ENCODE peak calls at places on chromosomes 1 and 21, in seven cellular contexts. One of them, this sample, is unnamed.

GRCh38 chr1:187744665-187745064 is 915.9 kb downstream of the PLA2G4A start:
- DNase-seq in psoas muscle: no peak
- DNase-seq in activated naive CD4-positive, alpha-beta T cell treated with anti-CD3 and anti-CD28 coated beads, Interleukin-2, amount 10 ng/mL, durations not matched to agents 7 days and 5 days: no peak
- DNase-seq in non-pigmented ciliary epithelial cell: no peak
- DNase-seq in transverse colon: no peak
- DNase-seq in GM13977: peak
- DNase-seq in cardiac muscle cell: no peak
- DNase-seq in this sample: no peak

GRCh38 chr21:44296103-44296519 is 3.7 kb upstream of the PFKL start:
- DNase-seq in psoas muscle: no peak
- DNase-seq in activated naive CD4-positive, alpha-beta T cell treated with anti-CD3 and anti-CD28 coated beads, Interleukin-2, amount 10 ng/mL, durations not matched to agents 7 days and 5 days: no peak
- DNase-seq in non-pigmented ciliary epithelial cell: no peak
- DNase-seq in transverse colon: no peak
- DNase-seq in GM13977: no peak
- DNase-seq in cardiac muscle cell: no peak
- DNase-seq in this sample: no peak

GRCh38 chr21:26715878-26716506 is 129.2 kb downstream of the ADAMTS1 start:
- DNase-seq in psoas muscle: no peak
- DNase-seq in activated naive CD4-positive, alpha-beta T cell treated with anti-CD3 and anti-CD28 coated beads, Interleukin-2, amount 10 ng/mL, durations not matched to agents 7 days and 5 days: peak
- DNase-seq in non-pigmented ciliary epithelial cell: no peak
- DNase-seq in transverse colon: peak
- DNase-seq in GM13977: peak
- DNase-seq in cardiac muscle cell: peak
- DNase-seq in this sample: peak

GRCh38 chr1:24945354-24946326 is 15.6 kb upstream of the RUNX3 start:
- DNase-seq in psoas muscle: no peak
- DNase-seq in activated naive CD4-positive, alpha-beta T cell treated with anti-CD3 and anti-CD28 coated beads, Interleukin-2, amount 10 ng/mL, durations not matched to agents 7 days and 5 days: no peak
- DNase-seq in non-pigmented ciliary epithelial cell: no peak
- DNase-seq in transverse colon: no peak
- DNase-seq in GM13977: no peak
- DNase-seq in cardiac muscle cell: no peak
- DNase-seq in this sample: no peak

GRCh38 chr1:54485417-54485816 is 62.6 kb upstream of the ACOT11 start:
- DNase-seq in psoas muscle: no peak
- DNase-seq in activated naive CD4-positive, alpha-beta T cell treated with anti-CD3 and anti-CD28 coated beads, Interleukin-2, amount 10 ng/mL, durations not matched to agents 7 days and 5 days: no peak
- DNase-seq in non-pigmented ciliary epithelial cell: no peak
- DNase-seq in transverse colon: no peak
- DNase-seq in GM13977: no peak
- DNase-seq in cardiac muscle cell: no peak
- DNase-seq in this sample: no peak

GRCh38 chr1:164363980-164364379 is 195.0 kb upstream of the PBX1 start:
- DNase-seq in psoas muscle: no peak
- DNase-seq in activated naive CD4-positive, alpha-beta T cell treated with anti-CD3 and anti-CD28 coated beads, Interleukin-2, amount 10 ng/mL, durations not matched to agents 7 days and 5 days: no peak
- DNase-seq in non-pigmented ciliary epithelial cell: no peak
- DNase-seq in transverse colon: no peak
- DNase-seq in GM13977: no peak
- DNase-seq in cardiac muscle cell: no peak
- DNase-seq in this sample: no peak

GRCh38 chr1:93222987-93223675 is 42.6 kb downstream of the CCDC18 start:
- DNase-seq in psoas muscle: no peak
- DNase-seq in activated naive CD4-positive, alpha-beta T cell treated with anti-CD3 and anti-CD28 coated beads, Interleukin-2, amount 10 ng/mL, durations not matched to agents 7 days and 5 days: no peak
- DNase-seq in non-pigmented ciliary epithelial cell: no peak
- DNase-seq in transverse colon: no peak
- DNase-seq in GM13977: no peak
- DNase-seq in cardiac muscle cell: no peak
- DNase-seq in this sample: no peak

GRCh38 chr1:228735871-228736586 is 750 bp downstream of the RHOU start:
- DNase-seq in psoas muscle: peak
- DNase-seq in activated naive CD4-positive, alpha-beta T cell treated with anti-CD3 and anti-CD28 coated beads, Interleukin-2, amount 10 ng/mL, durations not matched to agents 7 days and 5 days: peak
- DNase-seq in non-pigmented ciliary epithelial cell: no peak
- DNase-seq in transverse colon: peak
- DNase-seq in GM13977: no peak
- DNase-seq in cardiac muscle cell: peak
- DNase-seq in this sample: peak

GRCh38 chr21:30800605-30801004 is 12.5 kb downstream of the KRTAP8-1 start:
- DNase-seq in psoas muscle: no peak
- DNase-seq in activated naive CD4-positive, alpha-beta T cell treated with anti-CD3 and anti-CD28 coated beads, Interleukin-2, amount 10 ng/mL, durations not matched to agents 7 days and 5 days: no peak
- DNase-seq in non-pigmented ciliary epithelial cell: no peak
- DNase-seq in transverse colon: no peak
- DNase-seq in GM13977: no peak
- DNase-seq in cardiac muscle cell: no peak
- DNase-seq in this sample: no peak

GRCh38 chr1:40782371-40782956 is 1.1 kb upstream of the KCNQ4 start:
- DNase-seq in psoas muscle: peak
- DNase-seq in activated naive CD4-positive, alpha-beta T cell treated with anti-CD3 and anti-CD28 coated beads, Interleukin-2, amount 10 ng/mL, durations not matched to agents 7 days and 5 days: no peak
- DNase-seq in non-pigmented ciliary epithelial cell: no peak
- DNase-seq in transverse colon: peak
- DNase-seq in GM13977: no peak
- DNase-seq in cardiac muscle cell: peak
- DNase-seq in this sample: no peak

GRCh38 chr1:16117369-16117768 is 38.5 kb downstream of the EPHA2 start:
- DNase-seq in psoas muscle: no peak
- DNase-seq in activated naive CD4-positive, alpha-beta T cell treated with anti-CD3 and anti-CD28 coated beads, Interleukin-2, amount 10 ng/mL, durations not matched to agents 7 days and 5 days: no peak
- DNase-seq in non-pigmented ciliary epithelial cell: no peak
- DNase-seq in transverse colon: no peak
- DNase-seq in GM13977: no peak
- DNase-seq in cardiac muscle cell: no peak
- DNase-seq in this sample: no peak

GRCh38 chr1:903721-904270 is 19.9 kb upstream of the SAMD11 start:
- DNase-seq in psoas muscle: peak
- DNase-seq in activated naive CD4-positive, alpha-beta T cell treated with anti-CD3 and anti-CD28 coated beads, Interleukin-2, amount 10 ng/mL, durations not matched to agents 7 days and 5 days: no peak
- DNase-seq in non-pigmented ciliary epithelial cell: no peak
- DNase-seq in transverse colon: peak
- DNase-seq in GM13977: peak
- DNase-seq in cardiac muscle cell: no peak
- DNase-seq in this sample: no peak

GRCh38 chr1:25544819-25545218 is 1.4 kb downstream of the LDLRAP1 start:
- DNase-seq in psoas muscle: peak
- DNase-seq in activated naive CD4-positive, alpha-beta T cell treated with anti-CD3 and anti-CD28 coated beads, Interleukin-2, amount 10 ng/mL, durations not matched to agents 7 days and 5 days: no peak
- DNase-seq in non-pigmented ciliary epithelial cell: no peak
- DNase-seq in transverse colon: peak
- DNase-seq in GM13977: no peak
- DNase-seq in cardiac muscle cell: no peak
- DNase-seq in this sample: no peak

GRCh38 chr21:34029724-34030528 is 43.5 kb upstream of the MRPS6 start:
- DNase-seq in psoas muscle: no peak
- DNase-seq in activated naive CD4-positive, alpha-beta T cell treated with anti-CD3 and anti-CD28 coated beads, Interleukin-2, amount 10 ng/mL, durations not matched to agents 7 days and 5 days: peak
- DNase-seq in non-pigmented ciliary epithelial cell: peak
- DNase-seq in transverse colon: peak
- DNase-seq in GM13977: peak
- DNase-seq in cardiac muscle cell: peak
- DNase-seq in this sample: peak

GRCh38 chr1:6052543-6053205 is 7.0 kb downstream of the KCNAB2 start:
- DNase-seq in psoas muscle: peak
- DNase-seq in activated naive CD4-positive, alpha-beta T cell treated with anti-CD3 and anti-CD28 coated beads, Interleukin-2, amount 10 ng/mL, durations not matched to agents 7 days and 5 days: peak
- DNase-seq in non-pigmented ciliary epithelial cell: no peak
- DNase-seq in transverse colon: peak
- DNase-seq in GM13977: peak
- DNase-seq in cardiac muscle cell: peak
- DNase-seq in this sample: peak

GRCh38 chr1:163406787-163407186 is 85.0 kb downstream of the NUF2 start:
- DNase-seq in psoas muscle: no peak
- DNase-seq in activated naive CD4-positive, alpha-beta T cell treated with anti-CD3 and anti-CD28 coated beads, Interleukin-2, amount 10 ng/mL, durations not matched to agents 7 days and 5 days: no peak
- DNase-seq in non-pigmented ciliary epithelial cell: no peak
- DNase-seq in transverse colon: no peak
- DNase-seq in GM13977: no peak
- DNase-seq in cardiac muscle cell: no peak
- DNase-seq in this sample: no peak

GRCh38 chr1:76854255-76854654 is 13.0 kb upstream of the ST6GALNAC5 start:
- DNase-seq in psoas muscle: no peak
- DNase-seq in activated naive CD4-positive, alpha-beta T cell treated with anti-CD3 and anti-CD28 coated beads, Interleukin-2, amount 10 ng/mL, durations not matched to agents 7 days and 5 days: no peak
- DNase-seq in non-pigmented ciliary epithelial cell: no peak
- DNase-seq in transverse colon: no peak
- DNase-seq in GM13977: no peak
- DNase-seq in cardiac muscle cell: no peak
- DNase-seq in this sample: no peak

GRCh38 chr1:228092342-228093049 is 10.0 kb downstream of the ARF1 start:
- DNase-seq in psoas muscle: peak
- DNase-seq in activated naive CD4-positive, alpha-beta T cell treated with anti-CD3 and anti-CD28 coated beads, Interleukin-2, amount 10 ng/mL, durations not matched to agents 7 days and 5 days: peak
- DNase-seq in non-pigmented ciliary epithelial cell: no peak
- DNase-seq in transverse colon: no peak
- DNase-seq in GM13977: no peak
- DNase-seq in cardiac muscle cell: no peak
- DNase-seq in this sample: no peak

This sample was measured in activated naive CD8-positive, alpha-beta T cell treated with anti-CD3 and anti-CD28 coated beads, Interleukin-2, amount 50 U/mL, for 24 hours.